ENCODE peak calls at places on chromosomes 3 and 15, in eight cellular contexts. I is effector memory CD4-positive, alpha-beta T cell; B is GM23248; Q is psoas muscle; U is breast epithelium; R is aorta; L is PC-3; C is heart left ventricle. M is an unnamed sample.

GRCh38 chr3:14870564-14871060 is 51.9 kb downstream of the FGD5 start:
- DNase-seq in I (no peak), B (no peak), Q (no peak), U (no peak), R (peak; percentile 33), L (no peak), C (no peak), M (no peak)

GRCh38 chr3:188584162-188584529 is 430.2 kb downstream of the LPP start:
- DNase-seq in I (no peak), B (peak; percentile 87), Q (no peak), U (no peak), R (no peak), L (peak; percentile 68), C (no peak), M (no peak)

GRCh38 chr15:84816694-84817460 is at the start of gene ALPK3:
- DNase-seq in I (no peak), B (no peak), Q (peak; percentile 94), U (no peak), R (peak; percentile 93), L (no peak), C (peak; percentile 86), M (no peak)

GRCh38 chr3:12661926-12662592 is 1.9 kb downstream of the RAF1 start:
- DNase-seq in I (no peak), B (no peak), Q (no peak), U (no peak), R (peak; percentile 33), L (no peak), C (no peak), M (no peak)

GRCh38 chr15:89104172-89104564 is 15.9 kb downstream of the ABHD2 start:
- DNase-seq in I (no peak), B (peak; percentile 69), Q (peak; percentile 82), U (no peak), R (no peak), L (no peak), C (no peak), M (no peak)

GRCh38 chr3:46383211-46383945 is 12.6 kb downstream of the CCR5 start:
- DNase-seq in I (no peak), B (no peak), Q (no peak), U (no peak), R (no peak), L (peak; percentile 38), C (no peak), M (peak; percentile 62)

GRCh38 chr3:146124141-146124801 is 36.7 kb downstream of the PLOD2 start:
- DNase-seq in I (no peak), B (peak; percentile 8), Q (no peak), U (no peak), R (no peak), L (no peak), C (no peak), M (no peak)

GRCh38 chr15:28104326-28104725 is 5.2 kb upstream of the OCA2 start:
- DNase-seq in I (no peak), B (no peak), Q (no peak), U (no peak), R (no peak), L (no peak), C (no peak), M (no peak)

GRCh38 chr3:161508852-161509477 is 12.4 kb downstream of the OTOL1 start:
- DNase-seq in I (no peak), B (peak; percentile 17), Q (no peak), U (no peak), R (no peak), L (peak; percentile 62), C (no peak), M (no peak)

GRCh38 chr15:75694241-75695182 is 18.1 kb downstream of the CSPG4 start:
- DNase-seq in I (no peak), B (peak; percentile 99), Q (peak; percentile 91), U (no peak), R (peak; percentile 95), L (peak; percentile 81), C (peak; percentile 72), M (peak; percentile 50)

GRCh38 chr15:75695634-75696302 is 16.9 kb downstream of the CSPG4 start:
- DNase-seq in I (no peak), B (no peak), Q (no peak), U (no peak), R (no peak), L (no peak), C (no peak), M (no peak)

GRCh38 chr15:75696303-75696657 is 16.4 kb downstream of the CSPG4 start:
- DNase-seq in I (no peak), B (no peak), Q (no peak), U (no peak), R (peak; percentile 86), L (no peak), C (no peak), M (no peak)

GRCh38 chr15:75693501-75694240 is 19.0 kb downstream of the CSPG4 start:
- DNase-seq in I (no peak), B (peak; percentile 82), Q (no peak), U (no peak), R (no peak), L (no peak), C (no peak), M (no peak)

GRCh38 chr15:75695206-75695605 is 17.4 kb downstream of the CSPG4 start:
- DNase-seq in I (no peak), B (no peak), Q (no peak), U (no peak), R (no peak), L (no peak), C (no peak), M (no peak)
- H3K27ac ChIP-seq in I (no peak overlapping the region), B (no peak overlapping the region), Q (peak overlapping the region; percentile 82), U (no peak overlapping the region), R (peak overlapping the region; percentile 96), L (no peak overlapping the region), C (no peak overlapping the region), M (no peak overlapping the region)

GRCh38 chr3:53250881-53251605 is 4.8 kb downstream of the TKT start:
- DNase-seq in I (no peak), B (no peak), Q (no peak), U (no peak), R (no peak), L (no peak), C (no peak), M (no peak)

GRCh38 chr3:53250453-53250852 is 5.4 kb downstream of the TKT start:
- DNase-seq in I (no peak), B (no peak), Q (no peak), U (no peak), R (no peak), L (no peak), C (no peak), M (no peak)

GRCh38 chr3:53244281-53244680 is 11.5 kb downstream of the TKT start:
- DNase-seq in I (no peak), B (no peak), Q (no peak), U (no peak), R (no peak), L (no peak), C (no peak), M (no peak)

GRCh38 chr3:53243785-53244184 is 12.0 kb downstream of the TKT start:
- DNase-seq in I (no peak), B (no peak), Q (no peak), U (no peak), R (no peak), L (no peak), C (no peak), M (no peak)

GRCh38 chr3:53247619-53248018 is 8.2 kb downstream of the TKT start:
- DNase-seq in I (no peak), B (no peak), Q (no peak), U (no peak), R (no peak), L (no peak), C (no peak), M (no peak)
- H3K36me3 ChIP-seq in I (no peaks in the 10 kb centered on the region), B (no peaks in the 10 kb centered on the region), Q (peaks cover 5% of the 10 kb centered on the region), U (no peaks in the 10 kb centered on the region), R (no peaks in the 10 kb centered on the region), L (peaks cover 31% of the 10 kb centered on the region), C (no peaks in the 10 kb centered on the region), M (peaks cover 5% of the 10 kb centered on the region)

DNA sequence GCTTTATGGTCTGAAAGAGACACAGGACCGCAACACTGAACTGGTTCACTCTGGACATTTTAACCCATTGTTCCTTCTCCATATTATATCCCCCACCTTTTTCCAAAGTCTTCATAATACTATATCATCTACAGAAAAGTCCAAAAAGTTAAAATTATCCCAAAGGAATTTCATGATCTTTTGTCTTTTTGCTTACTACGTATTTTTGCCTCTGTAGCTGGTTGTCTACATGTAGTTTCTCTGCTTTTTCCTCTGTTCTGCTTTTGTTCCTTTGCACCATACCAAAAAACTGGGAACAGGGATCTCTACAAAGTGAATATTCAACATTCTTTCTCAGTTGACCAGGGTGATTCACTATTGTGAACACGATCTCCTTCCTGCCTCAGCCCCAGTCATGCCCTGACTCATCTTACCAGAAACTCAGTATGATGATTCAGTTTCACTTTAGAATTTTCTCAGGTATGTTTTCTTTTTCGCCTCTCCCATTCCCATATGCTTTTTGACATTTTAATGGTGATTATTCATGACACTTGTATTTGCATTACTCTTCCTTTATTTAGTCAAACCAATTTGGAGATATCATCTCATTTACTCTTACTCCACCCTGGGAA is 14.4 kb downstream of the EMC4 start:
- DNase-seq in I (no peak), B (peak; percentile 93), Q (no peak), U (no peak), R (no peak), L (peak; percentile 99), C (no peak), M (no peak)
- H3K4me3 ChIP-seq in I (no peak overlapping the region), B (peak overlapping the region; percentile 62), Q (no peak overlapping the region), U (no peak overlapping the region), R (no peak overlapping the region), L (no peak overlapping the region), C (no peak overlapping the region), M (no peak overlapping the region)

GRCh38 chr15:69319384-69320375 is 21.0 kb downstream of the PAQR5 start:
- DNase-seq in I (no peak), B (no peak), Q (no peak), U (no peak), R (peak; percentile 61), L (no peak), C (no peak), M (no peak)
- H3K27ac ChIP-seq in I (no peak overlapping the region), B (no peak overlapping the region), Q (no peak overlapping the region), U (no peak overlapping the region), R (no peak overlapping the region), L (no peak overlapping the region), C (no peak overlapping the region), M (peak overlapping the region; percentile 28)

DNA sequence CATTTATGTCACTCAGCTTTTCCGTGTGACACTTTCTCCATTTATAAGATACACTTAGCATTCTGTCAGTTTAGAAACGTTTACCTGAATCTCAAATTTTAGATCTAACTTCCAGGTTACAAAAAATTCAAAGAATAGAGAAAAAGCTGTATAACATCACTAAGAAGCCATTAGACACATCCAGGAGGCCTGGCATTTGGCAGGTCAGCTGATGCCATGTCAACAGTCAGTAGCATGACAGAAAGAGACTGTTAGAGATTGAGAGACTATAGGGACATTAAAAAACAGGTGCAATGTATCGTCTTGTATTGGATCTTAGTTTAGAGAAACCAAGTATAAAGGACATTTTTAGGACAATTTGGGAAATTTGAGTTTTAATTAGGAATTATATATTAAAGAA is 53.4 kb upstream of the ATOSA start:
- DNase-seq in I (no peak), B (no peak), Q (no peak), U (no peak), R (no peak), L (no peak), C (no peak), M (no peak)
- H3K36me3 ChIP-seq in I (no peaks in the 10 kb centered on the region), B (no peaks in the 10 kb centered on the region), Q (no peaks in the 10 kb centered on the region), U (no peaks in the 10 kb centered on the region), R (no peaks in the 10 kb centered on the region), L (no peaks in the 10 kb centered on the region), C (no peaks in the 10 kb centered on the region), M (no peaks in the 10 kb centered on the region)